ENCODE peak calls at places on chromosomes 6 and 20, in ten cellular contexts. A, L, V, Q, I, E, T, B, M and G are unnamed samples.

GRCh38 chr20:25083141-25083772 is 1.3 kb upstream of the VSX1 start:
- DNase-seq in Q (no peak), V (no peak), I (no peak), A (no peak), E (no peak), B (no peak), L (no peak), T (no peak), M (no peak), G (no peak)

GRCh38 chr6:11381801-11382513 is 149.5 kb upstream of the NEDD9 start:
- DNase-seq in M (no peak), Q (no peak), A (no peak), V (no peak), E (no peak), B (no peak), L (peak; percentile 83), T (no peak), I (no peak), G (no peak)

GRCh38 chr20:24160563-24161355 is 172.2 kb upstream of the GGTLC1 start:
- DNase-seq in I (peak; percentile 40), A (no peak), T (no peak), Q (peak; percentile 26), E (peak; percentile 76), M (peak; percentile 69), L (peak; percentile 10), V (peak; percentile 87), B (peak; percentile 29), G (peak; percentile 74)

GRCh38 chr6:155273438-155273837 is 9.6 kb downstream of the CLDN20 start:
- DNase-seq in I (no peak), Q (no peak), T (no peak), A (no peak), V (peak; percentile 96), M (no peak), E (peak; percentile 96), B (peak; percentile 72), L (no peak), G (peak; percentile 97)

GRCh38 chr6:94367316-94367715 is 948.0 kb upstream of the EPHA7 start:
- DNase-seq in A (no peak), I (no peak), M (no peak), Q (no peak), T (no peak), V (no peak), B (no peak), L (no peak), E (no peak), G (no peak)

GRCh38 chr6:30749554-30750378 is 5.4 kb upstream of the IER3 start:
- DNase-seq in M (no peak), T (no peak), E (no peak), L (no peak), I (no peak), A (no peak), V (no peak), B (no peak), Q (no peak), G (no peak)

GRCh38 chr6:144278659-144279314 is 6.3 kb upstream of the UTRN start:
- DNase-seq in A (no peak), B (no peak), V (no peak), Q (no peak), L (no peak), T (no peak), M (no peak), E (no peak), I (no peak), G (no peak)

GRCh38 chr6:138240476-138241245 is 22.4 kb upstream of the PBOV1 start:
- DNase-seq in M (no peak), Q (no peak), A (no peak), B (no peak), L (no peak), I (no peak), V (peak; percentile 57), E (peak; percentile 89), T (no peak), G (peak; percentile 88)

GRCh38 chr20:59573837-59574236 is 30.5 kb upstream of the PHACTR3 start:
- DNase-seq in Q (no peak), L (no peak), A (no peak), E (no peak), M (no peak), V (no peak), T (no peak), B (no peak), I (no peak), G (no peak)

GRCh38 chr6:75285156-75285639 is 606 bp upstream of the TMEM30A start:
- DNase-seq in Q (no peak), M (no peak), B (no peak), V (no peak), A (no peak), L (no peak), T (no peak), I (no peak), E (no peak), G (peak; percentile 47)

GRCh38 chr6:34358389-34358906 is 34.0 kb downstream of the NUDT3 start:
- DNase-seq in Q (peak; percentile 27), I (no peak), T (no peak), L (no peak), M (no peak), A (no peak), B (no peak), V (peak; percentile 90), E (peak; percentile 69), G (peak; percentile 82)

GRCh38 chr20:62980970-62981369 is 25.8 kb downstream of the BHLHE23 start:
- DNase-seq in B (no peak), V (peak; percentile 10), E (no peak), I (no peak), A (no peak), L (peak; percentile 45), M (no peak), T (no peak), Q (no peak), G (no peak)

GRCh38 chr6:136524339-136524935 is 25.8 kb downstream of the MAP7 start:
- DNase-seq in I (no peak), B (no peak), V (no peak), M (no peak), E (no peak), L (no peak), T (no peak), Q (no peak), A (no peak), G (no peak)

DNA sequence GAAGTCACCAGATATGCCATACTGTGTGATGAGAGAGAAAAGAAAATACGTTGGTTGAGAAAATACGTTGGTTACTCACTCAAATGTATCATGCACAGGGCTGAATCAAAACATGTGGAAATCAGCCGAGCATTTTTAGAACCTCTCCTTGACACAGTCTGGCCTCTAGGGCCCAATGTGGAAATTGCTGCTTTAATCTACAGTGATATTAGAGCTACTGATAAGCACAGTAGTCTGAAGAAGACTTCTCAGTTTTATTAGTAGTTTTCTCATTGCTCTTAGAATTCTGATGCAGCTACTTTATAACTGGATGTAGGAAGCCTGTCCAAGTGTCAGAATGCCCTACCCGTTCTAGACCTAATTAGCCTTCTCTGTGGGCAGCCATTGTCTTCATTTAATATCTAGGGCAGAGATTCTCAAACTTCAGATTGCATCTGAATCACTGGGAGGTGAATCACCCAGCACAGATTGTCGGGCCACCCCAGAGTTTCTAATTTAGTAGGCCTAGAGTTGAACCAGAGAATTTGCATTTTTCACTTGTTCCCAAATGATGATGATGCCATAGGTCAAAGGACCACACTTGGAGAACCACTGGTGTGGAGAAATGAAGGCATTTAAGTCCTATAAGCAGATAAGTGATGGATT is 229.1 kb downstream of the PLCB1 start:
- DNase-seq in L (peak; percentile 34), T (no peak), M (no peak), E (no peak), Q (no peak), B (no peak), A (no peak), V (peak; percentile 52), I (no peak), G (peak; percentile 38)
- TF ChIP-seq CTCF in L (peak; percentile 54), T (peak; percentile 12), M (no peak), E (peak; percentile 8), Q (no peak), B (no peak), A (no peak), V (peak; percentile 32), I (no peak), G (no peak)

GRCh38 chr6:27556406-27556805 is 83.5 kb upstream of the ZNF184 start:
- DNase-seq in B (no peak), Q (no peak), I (no peak), M (no peak), L (no peak), T (no peak), V (no peak), A (no peak), E (no peak), G (no peak)

GRCh38 chr6:27562027-27562410 is 89.1 kb upstream of the ZNF184 start:
- DNase-seq in A (no peak), T (no peak), B (no peak), I (no peak), Q (no peak), M (no peak), V (no peak), E (no peak), L (no peak), G (no peak)

GRCh38 chr6:27553123-27553904 is 80.4 kb upstream of the ZNF184 start:
- DNase-seq in T (no peak), I (no peak), B (no peak), A (no peak), Q (no peak), E (no peak), M (no peak), V (peak; percentile 53), L (peak; percentile 3), G (peak; percentile 37)

GRCh38 chr6:27558028-27558724 is 85.3 kb upstream of the ZNF184 start:
- DNase-seq in B (no peak), V (no peak), M (no peak), I (no peak), T (no peak), L (no peak), E (no peak), Q (no peak), A (no peak), G (no peak)
- H3K4me3 ChIP-seq in B (peak overlapping the region; percentile 29), V (peak overlapping the region; percentile 5), M (no peak overlapping the region), I (no peak overlapping the region), T (no peak overlapping the region), L (no peak overlapping the region), E (peak overlapping the region; percentile 30), Q (no peak overlapping the region), A (no peak overlapping the region), G (peak overlapping the region; percentile 12)

GRCh38 chr20:54681869-54682268 is 206.5 kb downstream of the DOK5 start:
- DNase-seq in M (no peak), B (no peak), T (no peak), A (no peak), Q (no peak), E (no peak), V (no peak), L (no peak), I (no peak), G (no peak)

GRCh38 chr20:54680439-54680838 is 205.0 kb downstream of the DOK5 start:
- DNase-seq in L (no peak), T (no peak), E (no peak), B (no peak), Q (no peak), V (no peak), A (no peak), M (no peak), I (no peak), G (no peak)

GRCh38 chr20:54680872-54681297 is 205.5 kb downstream of the DOK5 start:
- DNase-seq in Q (peak; percentile 18), L (peak; percentile 42), V (peak; percentile 62), M (peak; percentile 7), E (peak; percentile 22), I (no peak), A (no peak), B (no peak), T (no peak), G (peak; percentile 51)
- TF ChIP-seq CTCF in Q (no peak), L (peak; percentile 92), V (peak; percentile 69), M (peak; percentile 34), E (peak; percentile 72), I (peak; percentile 52), A (peak; percentile 48), B (peak; percentile 64), T (peak; percentile 59), G (peak; percentile 66)

GRCh38 chr6:81722503-81723223 is 29.8 kb downstream of the TENT5A start:
- DNase-seq in V (peak; percentile 23), A (no peak), I (no peak), M (no peak), T (no peak), E (no peak), L (no peak), Q (no peak), B (no peak), G (no peak)
- H3K4me3 ChIP-seq in V (no peak overlapping the region), A (no peak overlapping the region), I (no peak overlapping the region), M (no peak overlapping the region), T (no peak overlapping the region), E (no peak overlapping the region), L (no peak overlapping the region), Q (no peak overlapping the region), B (no peak overlapping the region), G (no peak overlapping the region)